ENCODE peak calls at places on chromosomes 5 and 9, in four cellular contexts. R is H1, F is GM12878, D is HepG2. A is an unnamed sample.

GRCh38 chr5:68148096-68148495 is 67.5 kb upstream of the PIK3R1 start:
- DNase-seq in R (no peak), F (no peak), D (no peak), A (no peak)

GRCh38 chr9:106869458-106869857 is 6.5 kb downstream of the ZNF462 start:
- DNase-seq in D (no peak), F (no peak), R (no peak), A (no peak)

GRCh38 chr9:112348257-112348992 is 15.0 kb upstream of the PTBP3 start:
- DNase-seq in F (no peak), D (peak; percentile 49), R (peak; percentile 51), A (no peak)

GRCh38 chr9:136024696-136025316 is 63.6 kb upstream of the UBAC1 start:
- DNase-seq in R (no peak), F (no peak), D (no peak), A (no peak)

GRCh38 chr9:125405938-125406811 is 144.5 kb downstream of the GAPVD1 start:
- DNase-seq in R (no peak), D (peak; percentile 46), F (no peak), A (no peak)

GRCh38 chr9:25964239-25964638 is 286.0 kb upstream of the TUSC1 start:
- DNase-seq in F (no peak), D (peak; percentile 47), R (peak; percentile 51), A (peak; percentile 72)

GRCh38 chr5:177604656-177605055 is 4.7 kb downstream of the B4GALT7 start:
- DNase-seq in R (no peak), D (no peak), F (no peak), A (no peak)

GRCh38 chr9:95341262-95342011 is 23.9 kb upstream of the FANCC start:
- DNase-seq in R (no peak), F (no peak), D (no peak), A (no peak)

GRCh38 chr5:112192886-112193285 is 226.2 kb downstream of the EPB41L4A start:
- DNase-seq in R (no peak), F (no peak), D (no peak), A (no peak)

GRCh38 chr9:27212191-27212590 is 84.8 kb downstream of the EQTN start:
- DNase-seq in F (no peak), D (no peak), R (no peak), A (no peak)

GRCh38 chr5:10288600-10289213 is 19.0 kb downstream of the CMBL start:
- DNase-seq in D (no peak), F (no peak), R (no peak), A (no peak)

GRCh38 chr9:83236029-83236696 is 173.2 kb upstream of the RASEF start:
- DNase-seq in D (no peak), F (no peak), R (no peak), A (no peak)

GRCh38 chr5:170360712-170361501 is 28.3 kb downstream of the KCNMB1 start:
- DNase-seq in F (no peak), R (peak; percentile 37), D (no peak), A (no peak)

GRCh38 chr9:133726401-133727276 is 11.5 kb downstream of the SARDH start:
- DNase-seq in D (peak; percentile 60), R (no peak), F (no peak), A (no peak)

GRCh38 chr5:122442938-122443337 is 130.9 kb downstream of the SNCAIP start:
- DNase-seq in F (no peak), R (no peak), D (no peak), A (no peak)

GRCh38 chr5:96716716-96717115 is 54.5 kb downstream of the CAST start:
- DNase-seq in D (no peak), R (no peak), F (no peak), A (no peak)

GRCh38 chr5:86909896-86910295 is 292.2 kb downstream of the COX7C start:
- DNase-seq in F (no peak), R (no peak), D (no peak), A (no peak)

GRCh38 chr5:78360674-78361225 is 333 bp downstream of the SCAMP1 start:
- DNase-seq in F (no peak), D (no peak), R (peak; percentile 72), A (no peak)

GRCh38 chr9:37523916-37524315 is 38.2 kb downstream of the POLR1E start:
- DNase-seq in F (no peak), R (no peak), D (no peak), A (no peak)

GRCh38 chr9:131758972-131759647 is 19.2 kb upstream of the RAPGEF1 start:
- DNase-seq in D (no peak), R (no peak), F (no peak), A (no peak)

GRCh38 chr9:113634597-113635515 is 171.3 kb downstream of the RGS3 start:
- DNase-seq in F (no peak), R (no peak), D (peak; percentile 41), A (no peak)

GRCh38 chr5:100566382-100567141 is 31.4 kb downstream of the FAM174A start:
- DNase-seq in R (no peak), F (no peak), D (no peak), A (no peak)

GRCh38 chr5:116145416-116145815 is 60.6 kb downstream of the COMMD10 start:
- DNase-seq in D (no peak), R (no peak), F (no peak), A (no peak)

GRCh38 chr5:147822686-147823491 is 8.6 kb downstream of the SPINK1 start:
- DNase-seq in D (peak; percentile 17), F (peak; percentile 12), R (no peak), A (peak; percentile 15)

GRCh38 chr9:137487454-137488329 is 28.6 kb upstream of the NSMF start:
- DNase-seq in R (no peak), F (no peak), D (no peak), A (no peak)

GRCh38 chr9:31519011-31519410 is 865.4 kb upstream of the ACO1 start:
- DNase-seq in F (peak; percentile 21), D (peak; percentile 5), R (no peak), A (peak; percentile 32)

GRCh38 chr9:109846781-109847180 is 66.8 kb downstream of the PALM2AKAP2 start:
- DNase-seq in D (no peak), F (no peak), R (no peak), A (no peak)

GRCh38 chr5:147963948-147964693 is 57.8 kb upstream of the C5orf46 start:
- DNase-seq in F (no peak), D (no peak), R (no peak), A (no peak)

GRCh38 chr5:170312666-170313065 is 15.1 kb upstream of the LCP2 start:
- DNase-seq in R (no peak), D (no peak), F (no peak), A (no peak)

GRCh38 chr5:80083115-80083890 is 48.2 kb downstream of the THBS4 start:
- DNase-seq in F (no peak), R (peak; percentile 77), D (peak; percentile 54), A (no peak)

GRCh38 chr5:177498013-177498847 is 826 bp upstream of the PDLIM7 start:
- DNase-seq in R (no peak), D (peak; percentile 24), F (no peak), A (no peak)

GRCh38 chr5:113357696-113358476 is 76.9 kb downstream of the TSSK1B start:
- DNase-seq in D (no peak), R (no peak), F (no peak), A (no peak)

GRCh38 chr9:128244443-128245226 is 31.2 kb downstream of the GOLGA2 start:
- DNase-seq in F (no peak), D (peak; percentile 51), R (no peak), A (no peak)

GRCh38 chr5:2752875-2753435 is 1.5 kb upstream of the IRX2 start:
- DNase-seq in F (no peak), R (peak; percentile 65), D (no peak), A (no peak)

GRCh38 chr9:87518702-87519335 is 21.2 kb downstream of the DAPK1 start:
- DNase-seq in F (no peak), D (no peak), R (no peak), A (no peak)

GRCh38 chr9:100427366-100428263 is 672 bp downstream of the MSANTD3 start:
- DNase-seq in R (no peak), F (no peak), D (peak; percentile 36), A (no peak)

GRCh38 chr9:2181794-2182193 is 166.6 kb downstream of the SMARCA2 start:
- DNase-seq in R (peak; percentile 80), D (no peak), F (no peak), A (peak; percentile 69)
- TF ChIP-seq SUZ12 in R (no peak), D (no peak), F (no peak), A (no peak)

GRCh38 chr5:527646-528591 is 3.7 kb upstream of the SLC9A3 start:
- DNase-seq in D (no peak), R (no peak), F (no peak), A (no peak)
- H3K4me1 ChIP-seq in D (peaks cover 44% of the 10 kb centered on the region), R (peaks cover 12% of the 10 kb centered on the region), F (peaks cover 23% of the 10 kb centered on the region), A (peaks cover 29% of the 10 kb centered on the region)

DNA sequence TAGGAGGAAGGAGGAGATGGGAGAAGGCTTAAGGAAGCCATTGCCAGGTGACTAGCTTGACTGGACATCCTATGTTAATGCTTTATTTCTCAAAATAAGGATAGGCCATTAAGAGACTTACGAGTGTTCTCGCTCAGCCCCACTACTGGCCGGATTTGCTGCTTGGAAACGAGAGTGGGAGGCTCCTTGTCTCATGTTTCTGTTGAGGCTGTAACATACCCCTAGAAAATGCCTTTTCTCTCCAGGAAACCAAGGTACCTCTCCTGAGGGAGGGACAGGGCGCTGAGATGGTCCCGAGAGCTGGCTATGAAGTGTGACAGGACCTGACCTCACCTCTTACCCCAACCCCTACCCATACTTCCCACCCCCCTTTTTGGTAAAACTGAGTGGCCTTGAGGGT is 60.0 kb downstream of the RALGPS1 start:
- DNase-seq in R (peak; percentile 41), D (no peak), F (no peak), A (no peak)
- TF ChIP-seq ZNF274 in R (no peak), D (no peak), F (no peak), A (no peak)

GRCh38 chr5:54415896-54416640 is 39.4 kb upstream of the HSPB3 start:
- DNase-seq in D (no peak), F (no peak), R (no peak), A (no peak)
- TF ChIP-seq SUZ12 in D (no peak), F (no peak), R (no peak), A (no peak)

GRCh38 chr5:126027149-126027548 is 396.1 kb upstream of the GRAMD2B start:
- DNase-seq in D (no peak), F (no peak), R (no peak), A (no peak)

GRCh38 chr5:126028336-126028735 is 394.9 kb upstream of the GRAMD2B start:
- DNase-seq in F (no peak), R (no peak), D (no peak), A (no peak)

GRCh38 chr5:126031989-126032716 is 391.1 kb upstream of the GRAMD2B start:
- DNase-seq in R (no peak), D (no peak), F (no peak), A (no peak)

GRCh38 chr5:126027652-126028051 is 395.6 kb upstream of the GRAMD2B start:
- DNase-seq in D (no peak), R (no peak), F (no peak), A (no peak)

DNA sequence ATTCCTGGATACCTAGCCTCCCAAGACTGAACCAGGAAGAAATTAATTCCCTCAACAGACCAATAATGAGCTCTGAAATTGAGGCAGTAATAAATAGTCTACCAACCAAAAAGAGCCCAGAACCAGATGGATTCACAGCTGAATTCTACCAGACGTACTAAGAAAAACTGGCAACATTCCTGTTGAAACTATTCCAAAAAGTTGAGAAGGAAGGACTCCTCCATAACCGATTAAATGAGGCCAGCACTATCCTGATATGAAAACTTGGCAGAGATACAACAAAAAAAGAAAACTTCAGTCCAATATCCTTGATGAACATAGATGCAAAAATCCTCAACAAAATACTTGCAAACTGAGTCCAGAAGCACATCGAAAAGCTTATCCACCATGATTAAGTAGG is 392.5 kb upstream of the GRAMD2B start:
- DNase-seq in R (no peak), F (no peak), D (no peak), A (no peak)
- H3K4me1 ChIP-seq in R (no peaks in the 10 kb centered on the region), F (no peaks in the 10 kb centered on the region), D (no peaks in the 10 kb centered on the region), A (no peaks in the 10 kb centered on the region)